ENCODE peak calls at places on chromosomes 3 and 15, in eight cellular contexts. One of them, this sample, is unnamed.

GRCh38 chr15:74799255-74799842 is 13.3 kb upstream of the LMAN1L start:
- DNase-seq in CD4-positive, alpha-beta T cell: no peak
- DNase-seq in T-helper 17 cell: no peak
- DNase-seq in activated CD4-positive, CD25-positive, alpha-beta regulatory T cell treated with anti-CD3 and anti-CD28 coated beads, Interleukin-2, amount 50 U/mL, for 16 hours: no peak
- DNase-seq in Daoy: no peak
- DNase-seq in stimulated activated CD4-positive, alpha-beta T cell treated with anti-CD3 and anti-CD28 coated beads, Interleukin-12 subunit alpha, Interleukin-12 subunit beta, amount 100 ng/mL, for 4 hours: no peak
- DNase-seq in H9: no peak
- DNase-seq in HT1080: no peak
- DNase-seq in this sample: no peak

GRCh38 chr3:71454513-71455423 is 128.8 kb downstream of the FOXP1 start:
- DNase-seq in CD4-positive, alpha-beta T cell: no peak
- DNase-seq in T-helper 17 cell: no peak
- DNase-seq in activated CD4-positive, CD25-positive, alpha-beta regulatory T cell treated with anti-CD3 and anti-CD28 coated beads, Interleukin-2, amount 50 U/mL, for 16 hours: no peak
- DNase-seq in Daoy: no peak
- DNase-seq in stimulated activated CD4-positive, alpha-beta T cell treated with anti-CD3 and anti-CD28 coated beads, Interleukin-12 subunit alpha, Interleukin-12 subunit beta, amount 100 ng/mL, for 4 hours: no peak
- DNase-seq in H9: no peak
- DNase-seq in HT1080: no peak
- DNase-seq in this sample: no peak

GRCh38 chr3:52481819-52482521 is 13.2 kb upstream of the STAB1 start:
- DNase-seq in CD4-positive, alpha-beta T cell: no peak
- DNase-seq in T-helper 17 cell: no peak
- DNase-seq in activated CD4-positive, CD25-positive, alpha-beta regulatory T cell treated with anti-CD3 and anti-CD28 coated beads, Interleukin-2, amount 50 U/mL, for 16 hours: no peak
- DNase-seq in Daoy: no peak
- DNase-seq in stimulated activated CD4-positive, alpha-beta T cell treated with anti-CD3 and anti-CD28 coated beads, Interleukin-12 subunit alpha, Interleukin-12 subunit beta, amount 100 ng/mL, for 4 hours: no peak
- DNase-seq in H9: peak
- DNase-seq in HT1080: no peak
- DNase-seq in this sample: peak

GRCh38 chr15:63212050-63212973 is 22.9 kb downstream of the RAB8B start:
- DNase-seq in CD4-positive, alpha-beta T cell: no peak
- DNase-seq in T-helper 17 cell: no peak
- DNase-seq in activated CD4-positive, CD25-positive, alpha-beta regulatory T cell treated with anti-CD3 and anti-CD28 coated beads, Interleukin-2, amount 50 U/mL, for 16 hours: no peak
- DNase-seq in Daoy: peak
- DNase-seq in stimulated activated CD4-positive, alpha-beta T cell treated with anti-CD3 and anti-CD28 coated beads, Interleukin-12 subunit alpha, Interleukin-12 subunit beta, amount 100 ng/mL, for 4 hours: no peak
- DNase-seq in H9: no peak
- DNase-seq in HT1080: peak
- DNase-seq in this sample: no peak

GRCh38 chr3:188025555-188025954 is 128.4 kb upstream of the LPP start:
- DNase-seq in CD4-positive, alpha-beta T cell: no peak
- DNase-seq in T-helper 17 cell: no peak
- DNase-seq in activated CD4-positive, CD25-positive, alpha-beta regulatory T cell treated with anti-CD3 and anti-CD28 coated beads, Interleukin-2, amount 50 U/mL, for 16 hours: no peak
- DNase-seq in Daoy: no peak
- DNase-seq in stimulated activated CD4-positive, alpha-beta T cell treated with anti-CD3 and anti-CD28 coated beads, Interleukin-12 subunit alpha, Interleukin-12 subunit beta, amount 100 ng/mL, for 4 hours: no peak
- DNase-seq in H9: no peak
- DNase-seq in HT1080: no peak
- DNase-seq in this sample: no peak

GRCh38 chr3:22988566-22988965 is 214.6 kb upstream of the UBE2E2 start:
- DNase-seq in CD4-positive, alpha-beta T cell: no peak
- DNase-seq in T-helper 17 cell: no peak
- DNase-seq in activated CD4-positive, CD25-positive, alpha-beta regulatory T cell treated with anti-CD3 and anti-CD28 coated beads, Interleukin-2, amount 50 U/mL, for 16 hours: no peak
- DNase-seq in Daoy: no peak
- DNase-seq in stimulated activated CD4-positive, alpha-beta T cell treated with anti-CD3 and anti-CD28 coated beads, Interleukin-12 subunit alpha, Interleukin-12 subunit beta, amount 100 ng/mL, for 4 hours: no peak
- DNase-seq in H9: no peak
- DNase-seq in HT1080: no peak
- DNase-seq in this sample: no peak

GRCh38 chr3:22231061-22231460 is 480.1 kb upstream of the ZNF385D start:
- DNase-seq in CD4-positive, alpha-beta T cell: no peak
- DNase-seq in T-helper 17 cell: no peak
- DNase-seq in activated CD4-positive, CD25-positive, alpha-beta regulatory T cell treated with anti-CD3 and anti-CD28 coated beads, Interleukin-2, amount 50 U/mL, for 16 hours: no peak
- DNase-seq in Daoy: no peak
- DNase-seq in stimulated activated CD4-positive, alpha-beta T cell treated with anti-CD3 and anti-CD28 coated beads, Interleukin-12 subunit alpha, Interleukin-12 subunit beta, amount 100 ng/mL, for 4 hours: no peak
- DNase-seq in H9: no peak
- DNase-seq in HT1080: peak
- DNase-seq in this sample: no peak

GRCh38 chr15:70854669-70854976 is 666 bp upstream of the LARP6 start:
- DNase-seq in CD4-positive, alpha-beta T cell: no peak
- DNase-seq in T-helper 17 cell: no peak
- DNase-seq in activated CD4-positive, CD25-positive, alpha-beta regulatory T cell treated with anti-CD3 and anti-CD28 coated beads, Interleukin-2, amount 50 U/mL, for 16 hours: no peak
- DNase-seq in Daoy: peak
- DNase-seq in stimulated activated CD4-positive, alpha-beta T cell treated with anti-CD3 and anti-CD28 coated beads, Interleukin-12 subunit alpha, Interleukin-12 subunit beta, amount 100 ng/mL, for 4 hours: no peak
- DNase-seq in H9: no peak
- DNase-seq in HT1080: peak
- DNase-seq in this sample: no peak

GRCh38 chr3:120093923-120094775 is at the start of gene GSK3B:
- DNase-seq in CD4-positive, alpha-beta T cell: peak
- DNase-seq in T-helper 17 cell: peak
- DNase-seq in activated CD4-positive, CD25-positive, alpha-beta regulatory T cell treated with anti-CD3 and anti-CD28 coated beads, Interleukin-2, amount 50 U/mL, for 16 hours: peak
- DNase-seq in Daoy: peak
- DNase-seq in stimulated activated CD4-positive, alpha-beta T cell treated with anti-CD3 and anti-CD28 coated beads, Interleukin-12 subunit alpha, Interleukin-12 subunit beta, amount 100 ng/mL, for 4 hours: peak
- DNase-seq in H9: peak
- DNase-seq in HT1080: peak
- DNase-seq in this sample: peak

GRCh38 chr3:48656061-48656840 is 6.4 kb downstream of the CELSR3 start:
- DNase-seq in CD4-positive, alpha-beta T cell: peak
- DNase-seq in T-helper 17 cell: peak
- DNase-seq in activated CD4-positive, CD25-positive, alpha-beta regulatory T cell treated with anti-CD3 and anti-CD28 coated beads, Interleukin-2, amount 50 U/mL, for 16 hours: peak
- DNase-seq in Daoy: peak
- DNase-seq in stimulated activated CD4-positive, alpha-beta T cell treated with anti-CD3 and anti-CD28 coated beads, Interleukin-12 subunit alpha, Interleukin-12 subunit beta, amount 100 ng/mL, for 4 hours: peak
- DNase-seq in H9: peak
- DNase-seq in HT1080: no peak
- DNase-seq in this sample: no peak

GRCh38 chr3:138474163-138474562 is 39.7 kb downstream of the ESYT3 start:
- DNase-seq in CD4-positive, alpha-beta T cell: no peak
- DNase-seq in T-helper 17 cell: no peak
- DNase-seq in activated CD4-positive, CD25-positive, alpha-beta regulatory T cell treated with anti-CD3 and anti-CD28 coated beads, Interleukin-2, amount 50 U/mL, for 16 hours: no peak
- DNase-seq in Daoy: no peak
- DNase-seq in stimulated activated CD4-positive, alpha-beta T cell treated with anti-CD3 and anti-CD28 coated beads, Interleukin-12 subunit alpha, Interleukin-12 subunit beta, amount 100 ng/mL, for 4 hours: no peak
- DNase-seq in H9: no peak
- DNase-seq in HT1080: no peak
- DNase-seq in this sample: no peak

GRCh38 chr3:56196700-56197099 is 271.6 kb downstream of the ERC2 start:
- DNase-seq in CD4-positive, alpha-beta T cell: no peak
- DNase-seq in T-helper 17 cell: no peak
- DNase-seq in activated CD4-positive, CD25-positive, alpha-beta regulatory T cell treated with anti-CD3 and anti-CD28 coated beads, Interleukin-2, amount 50 U/mL, for 16 hours: no peak
- DNase-seq in Daoy: no peak
- DNase-seq in stimulated activated CD4-positive, alpha-beta T cell treated with anti-CD3 and anti-CD28 coated beads, Interleukin-12 subunit alpha, Interleukin-12 subunit beta, amount 100 ng/mL, for 4 hours: no peak
- DNase-seq in H9: no peak
- DNase-seq in HT1080: no peak
- DNase-seq in this sample: no peak

GRCh38 chr3:5296362-5296761 is 108.9 kb downstream of the EDEM1 start:
- DNase-seq in CD4-positive, alpha-beta T cell: no peak
- DNase-seq in T-helper 17 cell: no peak
- DNase-seq in activated CD4-positive, CD25-positive, alpha-beta regulatory T cell treated with anti-CD3 and anti-CD28 coated beads, Interleukin-2, amount 50 U/mL, for 16 hours: no peak
- DNase-seq in Daoy: no peak
- DNase-seq in stimulated activated CD4-positive, alpha-beta T cell treated with anti-CD3 and anti-CD28 coated beads, Interleukin-12 subunit alpha, Interleukin-12 subunit beta, amount 100 ng/mL, for 4 hours: no peak
- DNase-seq in H9: no peak
- DNase-seq in HT1080: no peak
- DNase-seq in this sample: no peak

GRCh38 chr15:45641374-45641778 is 6.5 kb downstream of the SQOR start:
- DNase-seq in CD4-positive, alpha-beta T cell: no peak
- DNase-seq in T-helper 17 cell: no peak
- DNase-seq in activated CD4-positive, CD25-positive, alpha-beta regulatory T cell treated with anti-CD3 and anti-CD28 coated beads, Interleukin-2, amount 50 U/mL, for 16 hours: no peak
- DNase-seq in Daoy: peak
- DNase-seq in stimulated activated CD4-positive, alpha-beta T cell treated with anti-CD3 and anti-CD28 coated beads, Interleukin-12 subunit alpha, Interleukin-12 subunit beta, amount 100 ng/mL, for 4 hours: no peak
- DNase-seq in H9: no peak
- DNase-seq in HT1080: peak
- DNase-seq in this sample: peak

GRCh38 chr3:10015476-10015904 is 10.7 kb upstream of the FANCD2 start:
- DNase-seq in CD4-positive, alpha-beta T cell: no peak
- DNase-seq in T-helper 17 cell: no peak
- DNase-seq in activated CD4-positive, CD25-positive, alpha-beta regulatory T cell treated with anti-CD3 and anti-CD28 coated beads, Interleukin-2, amount 50 U/mL, for 16 hours: no peak
- DNase-seq in Daoy: peak
- DNase-seq in stimulated activated CD4-positive, alpha-beta T cell treated with anti-CD3 and anti-CD28 coated beads, Interleukin-12 subunit alpha, Interleukin-12 subunit beta, amount 100 ng/mL, for 4 hours: no peak
- DNase-seq in H9: no peak
- DNase-seq in HT1080: peak
- DNase-seq in this sample: peak

GRCh38 chr3:65146149-65146548 is 458.3 kb upstream of the ADAMTS9 start:
- DNase-seq in CD4-positive, alpha-beta T cell: no peak
- DNase-seq in T-helper 17 cell: no peak
- DNase-seq in activated CD4-positive, CD25-positive, alpha-beta regulatory T cell treated with anti-CD3 and anti-CD28 coated beads, Interleukin-2, amount 50 U/mL, for 16 hours: no peak
- DNase-seq in Daoy: peak
- DNase-seq in stimulated activated CD4-positive, alpha-beta T cell treated with anti-CD3 and anti-CD28 coated beads, Interleukin-12 subunit alpha, Interleukin-12 subunit beta, amount 100 ng/mL, for 4 hours: no peak
- DNase-seq in H9: peak
- DNase-seq in HT1080: peak
- DNase-seq in this sample: no peak